ENCODE peak calls at places on chromosomes 7 and 10, in five cellular contexts. One of them, this sample, is unnamed.

GRCh38 chr7:128883622-128884549 is 21.2 kb downstream of the ATP6V1F start:
- DNase-seq in tibial artery: peak; percentile 82
- DNase-seq in heart right ventricle: peak; percentile 87
- DNase-seq in CD4-positive, alpha-beta memory T cell: peak; percentile 76
- DNase-seq in substantia nigra: no peak
- DNase-seq in this sample: peak; percentile 25

GRCh38 chr7:22001345-22002004 is 55.8 kb upstream of the CDCA7L start:
- DNase-seq in tibial artery: no peak
- DNase-seq in heart right ventricle: no peak
- DNase-seq in CD4-positive, alpha-beta memory T cell: peak; percentile 47
- DNase-seq in substantia nigra: no peak
- DNase-seq in this sample: no peak

GRCh38 chr7:88401009-88401623 is 94.4 kb upstream of the STEAP4 start:
- DNase-seq in tibial artery: no peak
- DNase-seq in heart right ventricle: no peak
- DNase-seq in CD4-positive, alpha-beta memory T cell: no peak
- DNase-seq in substantia nigra: no peak
- DNase-seq in this sample: no peak

GRCh38 chr10:18683427-18683826 is 24.2 kb downstream of the ARL5B start:
- DNase-seq in tibial artery: no peak
- DNase-seq in heart right ventricle: no peak
- DNase-seq in CD4-positive, alpha-beta memory T cell: no peak
- DNase-seq in substantia nigra: no peak
- DNase-seq in this sample: no peak

GRCh38 chr7:137935849-137936508 is 65.9 kb downstream of the CREB3L2 start:
- DNase-seq in tibial artery: peak; percentile 52
- DNase-seq in heart right ventricle: no peak
- DNase-seq in CD4-positive, alpha-beta memory T cell: no peak
- DNase-seq in substantia nigra: no peak
- DNase-seq in this sample: no peak

GRCh38 chr7:90706067-90706716 is 110.1 kb downstream of the CDK14 start:
- DNase-seq in tibial artery: no peak
- DNase-seq in heart right ventricle: no peak
- DNase-seq in CD4-positive, alpha-beta memory T cell: no peak
- DNase-seq in substantia nigra: no peak
- DNase-seq in this sample: no peak

GRCh38 chr7:140734096-140734495 is 37.6 kb downstream of the NDUFB2 start:
- DNase-seq in tibial artery: no peak
- DNase-seq in heart right ventricle: no peak
- DNase-seq in CD4-positive, alpha-beta memory T cell: no peak
- DNase-seq in substantia nigra: no peak
- DNase-seq in this sample: no peak

GRCh38 chr10:21304198-21304597 is 221.3 kb downstream of the SKIDA1 start:
- DNase-seq in tibial artery: no peak
- DNase-seq in heart right ventricle: no peak
- DNase-seq in CD4-positive, alpha-beta memory T cell: no peak
- DNase-seq in substantia nigra: no peak
- DNase-seq in this sample: no peak

GRCh38 chr10:7738536-7739407 is 35.7 kb downstream of the ITIH2 start:
- DNase-seq in tibial artery: no peak
- DNase-seq in heart right ventricle: no peak
- DNase-seq in CD4-positive, alpha-beta memory T cell: no peak
- DNase-seq in substantia nigra: no peak
- DNase-seq in this sample: no peak

GRCh38 chr10:121698902-121699301 is 100.7 kb upstream of the FGFR2 start:
- DNase-seq in tibial artery: no peak
- DNase-seq in heart right ventricle: no peak
- DNase-seq in CD4-positive, alpha-beta memory T cell: no peak
- DNase-seq in substantia nigra: no peak
- DNase-seq in this sample: no peak

GRCh38 chr7:105003275-105003674 is 10.7 kb upstream of the KMT2E start:
- DNase-seq in tibial artery: peak; percentile 84
- DNase-seq in heart right ventricle: no peak
- DNase-seq in CD4-positive, alpha-beta memory T cell: no peak
- DNase-seq in substantia nigra: no peak
- DNase-seq in this sample: peak; percentile 33

GRCh38 chr10:103394180-103394579 is 2.1 kb downstream of the ATP5MK start:
- DNase-seq in tibial artery: no peak
- DNase-seq in heart right ventricle: no peak
- DNase-seq in CD4-positive, alpha-beta memory T cell: no peak
- DNase-seq in substantia nigra: no peak
- DNase-seq in this sample: no peak

GRCh38 chr7:94417921-94418320 is 23.2 kb downstream of the COL1A2 start:
- DNase-seq in tibial artery: no peak
- DNase-seq in heart right ventricle: no peak
- DNase-seq in CD4-positive, alpha-beta memory T cell: no peak
- DNase-seq in substantia nigra: no peak
- DNase-seq in this sample: no peak

GRCh38 chr7:38796636-38797501 is 112.1 kb downstream of the VPS41 start:
- DNase-seq in tibial artery: peak; percentile 55
- DNase-seq in heart right ventricle: no peak
- DNase-seq in CD4-positive, alpha-beta memory T cell: peak; percentile 22
- DNase-seq in substantia nigra: no peak
- DNase-seq in this sample: no peak

GRCh38 chr10:2081501-2081900 is 344.2 kb upstream of the ADARB2 start:
- DNase-seq in tibial artery: no peak
- DNase-seq in heart right ventricle: no peak
- DNase-seq in CD4-positive, alpha-beta memory T cell: no peak
- DNase-seq in substantia nigra: no peak
- DNase-seq in this sample: no peak

GRCh38 chr7:26588511-26588910 is 275.9 kb downstream of the SKAP2 start:
- DNase-seq in tibial artery: no peak
- DNase-seq in heart right ventricle: no peak
- DNase-seq in CD4-positive, alpha-beta memory T cell: no peak
- DNase-seq in substantia nigra: no peak
- DNase-seq in this sample: no peak

GRCh38 chr10:101001225-101002035 is 1.8 kb downstream of the LZTS2 start:
- DNase-seq in tibial artery: peak; percentile 96
- DNase-seq in heart right ventricle: peak; percentile 86
- DNase-seq in CD4-positive, alpha-beta memory T cell: no peak
- DNase-seq in substantia nigra: peak; percentile 70
- DNase-seq in this sample: peak; percentile 67

GRCh38 chr7:29146888-29147609 is 712 bp upstream of the CPVL start:
- DNase-seq in tibial artery: no peak
- DNase-seq in heart right ventricle: peak; percentile 23
- DNase-seq in CD4-positive, alpha-beta memory T cell: no peak
- DNase-seq in substantia nigra: no peak
- DNase-seq in this sample: no peak

GRCh38 chr10:14487511-14487909 is 156.8 kb upstream of the FRMD4A start:
- DNase-seq in tibial artery: no peak
- DNase-seq in heart right ventricle: no peak
- DNase-seq in CD4-positive, alpha-beta memory T cell: no peak
- DNase-seq in substantia nigra: no peak
- DNase-seq in this sample: no peak

GRCh38 chr7:4692055-4692454 is 10.0 kb downstream of the FOXK1 start:
- DNase-seq in tibial artery: no peak
- DNase-seq in heart right ventricle: no peak
- DNase-seq in CD4-positive, alpha-beta memory T cell: no peak
- DNase-seq in substantia nigra: no peak
- DNase-seq in this sample: no peak

GRCh38 chr10:30384791-30385201 is 35.7 kb upstream of the MTPAP start:
- DNase-seq in tibial artery: no peak
- DNase-seq in heart right ventricle: no peak
- DNase-seq in CD4-positive, alpha-beta memory T cell: no peak
- DNase-seq in substantia nigra: no peak
- DNase-seq in this sample: no peak

GRCh38 chr7:158812684-158813083 is 16.6 kb downstream of the ESYT2 start:
- DNase-seq in tibial artery: no peak
- DNase-seq in heart right ventricle: no peak
- DNase-seq in CD4-positive, alpha-beta memory T cell: peak; percentile 92
- DNase-seq in substantia nigra: no peak
- DNase-seq in this sample: no peak

GRCh38 chr7:77931841-77932240 is 133.3 kb downstream of the PHTF2 start:
- DNase-seq in tibial artery: no peak
- DNase-seq in heart right ventricle: no peak
- DNase-seq in CD4-positive, alpha-beta memory T cell: no peak
- DNase-seq in substantia nigra: no peak
- DNase-seq in this sample: no peak

GRCh38 chr10:12961416-12961815 is 40.1 kb downstream of the CCDC3 start:
- DNase-seq in tibial artery: no peak
- DNase-seq in heart right ventricle: no peak
- DNase-seq in CD4-positive, alpha-beta memory T cell: no peak
- DNase-seq in substantia nigra: no peak
- DNase-seq in this sample: no peak

GRCh38 chr7:143042159-143042820 is 9.9 kb upstream of the OR6V1 start:
- DNase-seq in tibial artery: no peak
- DNase-seq in heart right ventricle: no peak
- DNase-seq in CD4-positive, alpha-beta memory T cell: no peak
- DNase-seq in substantia nigra: no peak
- DNase-seq in this sample: no peak

GRCh38 chr10:90751107-90751997 is 106.5 kb downstream of the HTR7 start:
- DNase-seq in tibial artery: peak; percentile 38
- DNase-seq in heart right ventricle: no peak
- DNase-seq in CD4-positive, alpha-beta memory T cell: peak; percentile 19
- DNase-seq in substantia nigra: no peak
- DNase-seq in this sample: no peak

GRCh38 chr10:37684765-37685164 is 172.6 kb downstream of the ZNF248 start:
- DNase-seq in tibial artery: no peak
- DNase-seq in heart right ventricle: no peak
- DNase-seq in CD4-positive, alpha-beta memory T cell: no peak
- DNase-seq in substantia nigra: no peak
- DNase-seq in this sample: no peak

GRCh38 chr7:100195222-100195621 is 17.5 kb downstream of the STAG3 start:
- DNase-seq in tibial artery: no peak
- DNase-seq in heart right ventricle: no peak
- DNase-seq in CD4-positive, alpha-beta memory T cell: no peak
- DNase-seq in substantia nigra: no peak
- DNase-seq in this sample: no peak

GRCh38 chr10:50600286-50600685 is 23.5 kb downstream of the SGMS1 start:
- DNase-seq in tibial artery: no peak
- DNase-seq in heart right ventricle: no peak
- DNase-seq in CD4-positive, alpha-beta memory T cell: no peak
- DNase-seq in substantia nigra: no peak
- DNase-seq in this sample: no peak

GRCh38 chr10:23067939-23068775 is 27.2 kb upstream of the MSRB2 start:
- DNase-seq in tibial artery: peak; percentile 77
- DNase-seq in heart right ventricle: peak; percentile 72
- DNase-seq in CD4-positive, alpha-beta memory T cell: peak; percentile 51
- DNase-seq in substantia nigra: no peak
- DNase-seq in this sample: peak; percentile 49

GRCh38 chr10:42769653-42770052 is 12.9 kb upstream of the BMS1 start:
- DNase-seq in tibial artery: no peak
- DNase-seq in heart right ventricle: no peak
- DNase-seq in CD4-positive, alpha-beta memory T cell: no peak
- DNase-seq in substantia nigra: no peak
- DNase-seq in this sample: no peak

GRCh38 chr10:18144928-18145327 is 4.7 kb downstream of the CACNB2 start:
- DNase-seq in tibial artery: peak; percentile 45
- DNase-seq in heart right ventricle: peak; percentile 57
- DNase-seq in CD4-positive, alpha-beta memory T cell: no peak
- DNase-seq in substantia nigra: no peak
- DNase-seq in this sample: peak; percentile 9

GRCh38 chr7:64371116-64371515 is 57.4 kb downstream of the ZNF736 start:
- DNase-seq in tibial artery: no peak
- DNase-seq in heart right ventricle: no peak
- DNase-seq in CD4-positive, alpha-beta memory T cell: no peak
- DNase-seq in substantia nigra: no peak
- DNase-seq in this sample: no peak

GRCh38 chr10:787933-788651 is 98.6 kb upstream of the DIP2C start:
- DNase-seq in tibial artery: no peak
- DNase-seq in heart right ventricle: no peak
- DNase-seq in CD4-positive, alpha-beta memory T cell: no peak
- DNase-seq in substantia nigra: no peak
- DNase-seq in this sample: no peak

GRCh38 chr10:69088801-69089501 is 1.0 kb downstream of the SRGN start:
- DNase-seq in tibial artery: no peak
- DNase-seq in heart right ventricle: no peak
- DNase-seq in CD4-positive, alpha-beta memory T cell: peak; percentile 87
- DNase-seq in substantia nigra: no peak
- DNase-seq in this sample: no peak

GRCh38 chr10:77493851-77494788 is 143.5 kb downstream of the KCNMA1 start:
- DNase-seq in tibial artery: no peak
- DNase-seq in heart right ventricle: no peak
- DNase-seq in CD4-positive, alpha-beta memory T cell: no peak
- DNase-seq in substantia nigra: no peak
- DNase-seq in this sample: peak; percentile 27

DNA sequence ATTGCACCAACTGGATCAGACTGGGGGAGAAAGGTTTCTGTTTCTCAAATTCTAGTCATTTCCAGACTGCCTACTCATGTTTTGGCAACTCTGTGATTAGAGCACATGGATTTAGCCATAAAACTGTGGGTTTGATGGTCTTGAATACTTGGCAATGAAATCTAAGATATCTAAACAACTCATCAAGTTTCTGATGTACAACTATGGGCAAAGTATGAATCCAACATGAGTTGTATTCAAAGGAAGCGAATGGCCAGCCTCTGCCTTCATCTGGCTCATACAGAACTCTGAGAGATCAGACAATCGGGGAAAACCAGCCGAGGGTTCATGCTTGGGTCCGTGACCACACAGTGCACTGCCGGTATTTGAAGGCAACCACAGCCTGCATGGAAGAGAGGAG is 144.3 kb downstream of the ADAM12 start:
- DNase-seq in tibial artery: no peak
- DNase-seq in heart right ventricle: no peak
- DNase-seq in CD4-positive, alpha-beta memory T cell: no peak
- DNase-seq in substantia nigra: no peak
- DNase-seq in this sample: no peak
- H3K27ac ChIP-seq in tibial artery: no peak overlapping the region
- H3K27ac ChIP-seq in heart right ventricle: no peak overlapping the region
- H3K27ac ChIP-seq in CD4-positive, alpha-beta memory T cell: no peak overlapping the region
- H3K27ac ChIP-seq in substantia nigra: no peak overlapping the region
- H3K27ac ChIP-seq in this sample: no peak overlapping the region

GRCh38 chr7:40714338-40715052 is 579.7 kb downstream of the SUGCT start:
- DNase-seq in tibial artery: no peak
- DNase-seq in heart right ventricle: no peak
- DNase-seq in CD4-positive, alpha-beta memory T cell: no peak
- DNase-seq in substantia nigra: no peak
- DNase-seq in this sample: no peak
- H3K27ac ChIP-seq in tibial artery: peak overlapping the region; percentile 48
- H3K27ac ChIP-seq in heart right ventricle: no peak overlapping the region
- H3K27ac ChIP-seq in CD4-positive, alpha-beta memory T cell: no peak overlapping the region
- H3K27ac ChIP-seq in substantia nigra: no peak overlapping the region
- H3K27ac ChIP-seq in this sample: no peak overlapping the region

GRCh38 chr10:124643281-124644009 is 100.7 kb downstream of the FAM53B start:
- DNase-seq in tibial artery: no peak
- DNase-seq in heart right ventricle: peak; percentile 21
- DNase-seq in CD4-positive, alpha-beta memory T cell: no peak
- DNase-seq in substantia nigra: no peak
- DNase-seq in this sample: no peak
- H3K27ac ChIP-seq in tibial artery: no peak overlapping the region
- H3K27ac ChIP-seq in heart right ventricle: peak overlapping the region; percentile 77
- H3K27ac ChIP-seq in CD4-positive, alpha-beta memory T cell: no peak overlapping the region
- H3K27ac ChIP-seq in substantia nigra: peak overlapping the region; percentile 98
- H3K27ac ChIP-seq in this sample: peak overlapping the region; percentile 72

DNA sequence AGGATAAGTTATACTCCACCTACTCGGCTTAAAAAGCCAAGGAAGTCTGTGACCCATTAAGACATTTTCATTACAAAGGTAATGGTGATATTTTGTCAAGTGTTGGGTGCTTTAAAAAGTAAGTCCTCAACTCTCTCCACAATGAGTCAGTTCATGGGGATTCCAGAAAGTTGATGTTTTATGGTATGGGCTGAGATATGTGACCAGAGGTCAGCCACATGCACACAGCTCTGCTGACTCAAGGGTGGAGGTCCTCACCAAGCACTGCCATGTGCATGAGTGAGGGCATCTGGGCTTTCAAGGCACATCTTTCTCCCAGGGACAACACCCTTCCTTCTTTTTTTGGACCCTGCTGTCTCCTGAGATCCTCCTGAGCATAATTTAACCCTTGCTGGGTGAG is 292.9 kb downstream of the PTEN start:
- DNase-seq in tibial artery: no peak
- DNase-seq in heart right ventricle: no peak
- DNase-seq in CD4-positive, alpha-beta memory T cell: no peak
- DNase-seq in substantia nigra: no peak
- DNase-seq in this sample: no peak
- H3K27ac ChIP-seq in tibial artery: no peak overlapping the region
- H3K27ac ChIP-seq in heart right ventricle: no peak overlapping the region
- H3K27ac ChIP-seq in CD4-positive, alpha-beta memory T cell: no peak overlapping the region
- H3K27ac ChIP-seq in substantia nigra: no peak overlapping the region
- H3K27ac ChIP-seq in this sample: no peak overlapping the region

This sample was measured in caudate nucleus.